ENCODE peak calls at places on chromosome 7, in five cellular contexts. E is NCI-H1105; C is NCI-H146; J is stimulated activated CD8-positive, alpha-beta memory T cell treated with anti-CD3 and anti-CD28 coated beads, Interleukin-4, amount 100 ng/mL, for 24 hours; N is naive thymus-derived CD8-positive, alpha-beta T cell. Q is an unnamed sample.

GRCh38 chr7:14973712-14974428 is 71.3 kb upstream of the DGKB start:
- DNase-seq in C (no peak), J (no peak), N (no peak), E (no peak), Q (no peak)

GRCh38 chr7:30076411-30076810 is 48.2 kb downstream of the PLEKHA8 start:
- DNase-seq in E (no peak), J (no peak), N (no peak), C (no peak), Q (no peak)

GRCh38 chr7:84981038-84981601 is 205.7 kb downstream of the SEMA3D start:
- DNase-seq in N (no peak), J (no peak), C (peak; percentile 93), E (no peak), Q (no peak)

GRCh38 chr7:40526951-40527350 is 392.1 kb downstream of the SUGCT start:
- DNase-seq in C (no peak), J (no peak), E (no peak), N (no peak), Q (no peak)

GRCh38 chr7:3995187-3995586 is 686.9 kb upstream of the FOXK1 start:
- DNase-seq in N (no peak), J (no peak), E (no peak), C (no peak), Q (no peak)

GRCh38 chr7:101723835-101724234 is 93.6 kb upstream of the CUX1 start:
- DNase-seq in E (no peak), J (no peak), C (no peak), N (no peak), Q (no peak)

GRCh38 chr7:30068117-30068516 is 39.9 kb downstream of the PLEKHA8 start:
- DNase-seq in E (no peak), J (no peak), C (no peak), N (no peak), Q (no peak)

GRCh38 chr7:41006591-41006990 is 696.3 kb downstream of the INHBA start:
- DNase-seq in J (no peak), E (no peak), C (no peak), N (no peak), Q (no peak)

GRCh38 chr7:77684030-77684429 is 12.2 kb upstream of the RSBN1L start:
- DNase-seq in C (no peak), N (no peak), J (no peak), E (no peak), Q (peak; percentile 49)

GRCh38 chr7:16130127-16131110 is 290.9 kb downstream of the CRPPA start:
- DNase-seq in C (no peak), E (no peak), N (no peak), J (no peak), Q (no peak)

GRCh38 chr7:87448427-87448826 is 27.1 kb downstream of the ABCB4 start:
- DNase-seq in N (no peak), E (no peak), C (peak; percentile 86), J (no peak), Q (no peak)

GRCh38 chr7:74025146-74025545 is 2.8 kb upstream of the ELN start:
- DNase-seq in J (no peak), C (peak; percentile 18), N (no peak), E (peak; percentile 30), Q (no peak)